ENCODE peak calls at places on chromosome 15, in six cellular contexts. U is HCT116, B is HepG2, V is GM12878, M is upper lobe of left lung, K is K562. A is an unnamed sample.

GRCh38 chr15:55633731-55634130 is 45.6 kb upstream of the PYGO1 start:
- ATAC-seq in U (no peak), B (no peak), V (no peak), M (no peak), K (no peak), A (no peak)

GRCh38 chr15:69609776-69610175 is 157.2 kb downstream of the RPLP1 start:
- ATAC-seq in U (no peak), B (no peak), V (no peak), M (no peak), K (no peak), A (no peak)

GRCh38 chr15:101288905-101289513 is 6.0 kb downstream of the SNRPA1 start:
- ATAC-seq in U (peak; percentile 63), B (peak; percentile 62), V (peak; percentile 48), M (peak; percentile 54), K (peak; percentile 72), A (no peak)

GRCh38 chr15:86595741-86596140 is 516.1 kb downstream of the AGBL1 start:
- ATAC-seq in U (no peak), B (no peak), V (no peak), M (no peak), K (no peak), A (no peak)

GRCh38 chr15:38154837-38155236 is 97.8 kb upstream of the SPRED1 start:
- ATAC-seq in U (no peak), B (no peak), V (no peak), M (no peak), K (no peak), A (no peak)

GRCh38 chr15:101258238-101259144 is 6.6 kb upstream of the CHSY1 start:
- ATAC-seq in U (peak; percentile 88), B (peak; percentile 68), V (peak; percentile 88), M (peak; percentile 89), K (peak; percentile 65), A (peak; percentile 45)

GRCh38 chr15:75313116-75313845 is 22.6 kb upstream of the COMMD4 start:
- ATAC-seq in U (no peak), B (no peak), V (no peak), M (no peak), K (no peak), A (no peak)

GRCh38 chr15:47820780-47821319 is 103.5 kb downstream of the SEMA6D start:
- ATAC-seq in U (no peak), B (no peak), V (no peak), M (peak; percentile 49), K (no peak), A (no peak)

GRCh38 chr15:96330064-96330449 is 443 bp upstream of the NR2F2 start:
- ATAC-seq in U (peak; percentile 55), B (peak; percentile 3), V (peak; percentile 7), M (peak; percentile 16), K (peak; percentile 33), A (peak; percentile 55)

GRCh38 chr15:69762373-69763148 is 309.9 kb downstream of the RPLP1 start:
- ATAC-seq in U (peak; percentile 73), B (no peak), V (no peak), M (no peak), K (peak; percentile 63), A (no peak)

GRCh38 chr15:70061696-70062270 is 35.9 kb downstream of the TLE3 start:
- ATAC-seq in U (no peak), B (no peak), V (no peak), M (no peak), K (no peak), A (no peak)

GRCh38 chr15:43406808-43407207 is 35.9 kb downstream of the TUBGCP4 start:
- ATAC-seq in U (no peak), B (no peak), V (no peak), M (no peak), K (no peak), A (no peak)

GRCh38 chr15:56353740-56354139 is 11.5 kb upstream of the TEX9 start:
- ATAC-seq in U (no peak), B (no peak), V (no peak), M (no peak), K (no peak), A (no peak)

GRCh38 chr15:69979783-69980182 is 117.9 kb downstream of the TLE3 start:
- ATAC-seq in U (no peak), B (no peak), V (peak; percentile 83), M (no peak), K (no peak), A (no peak)

GRCh38 chr15:73715417-73715816 is 31.2 kb downstream of the CD276 start:
- ATAC-seq in U (no peak), B (peak; percentile 59), V (no peak), M (no peak), K (no peak), A (no peak)

GRCh38 chr15:21267231-21267630 is 173.1 kb downstream of the POTEB3 start:
- ATAC-seq in U (no peak), B (no peak), V (no peak), M (no peak), K (no peak), A (no peak)

GRCh38 chr15:77012868-77013267 is 17.9 kb downstream of the PSTPIP1 start:
- ATAC-seq in U (no peak), B (no peak), V (no peak), M (no peak), K (no peak), A (no peak)

GRCh38 chr15:57334257-57334656 is 42.0 kb upstream of the CGNL1 start:
- ATAC-seq in U (peak; percentile 82), B (no peak), V (no peak), M (peak; percentile 43), K (peak; percentile 57), A (peak; percentile 34)

GRCh38 chr15:39124925-39125625 is 455.8 kb upstream of the THBS1 start:
- ATAC-seq in U (no peak), B (no peak), V (no peak), M (no peak), K (no peak), A (no peak)

GRCh38 chr15:87971076-87971475 is 285.5 kb downstream of the NTRK3 start:
- ATAC-seq in U (no peak), B (no peak), V (no peak), M (no peak), K (no peak), A (no peak)

GRCh38 chr15:49715213-49715612 is 94.4 kb downstream of the DTWD1 start:
- ATAC-seq in U (no peak), B (no peak), V (no peak), M (no peak), K (no peak), A (no peak)

GRCh38 chr15:99014803-99015676 is 7.4 kb upstream of the PGPEP1L start:
- ATAC-seq in U (peak; percentile 95), B (peak; percentile 98), V (peak; percentile 91), M (peak; percentile 84), K (peak; percentile 98), A (peak; percentile 89)

GRCh38 chr15:67409175-67409574 is 111.8 kb upstream of the C15orf61 start:
- ATAC-seq in U (no peak), B (no peak), V (no peak), M (no peak), K (peak; percentile 66), A (no peak)

GRCh38 chr15:74044267-74045110 is 37.9 kb downstream of the GOLGA6A start:
- ATAC-seq in U (no peak), B (no peak), V (no peak), M (peak; percentile 4), K (peak; percentile 21), A (peak; percentile 50)

GRCh38 chr15:74784854-74785715 is 3.2 kb downstream of the CSK start:
- ATAC-seq in U (no peak), B (no peak), V (no peak), M (no peak), K (no peak), A (no peak)

GRCh38 chr15:66027268-66027806 is 158.0 kb downstream of the RAB11A start:
- ATAC-seq in U (peak; percentile 78), B (no peak), V (no peak), M (no peak), K (no peak), A (no peak)

GRCh38 chr15:51121118-51121517 is 26.4 kb upstream of the TNFAIP8L3 start:
- ATAC-seq in U (peak; percentile 100), B (peak; percentile 58), V (no peak), M (peak; percentile 83), K (peak; percentile 86), A (peak; percentile 65)

GRCh38 chr15:57538822-57539221 is 52.9 kb upstream of the MYZAP start:
- ATAC-seq in U (no peak), B (no peak), V (no peak), M (no peak), K (no peak), A (no peak)

GRCh38 chr15:63210151-63211051 is 21.0 kb downstream of the RAB8B start:
- ATAC-seq in U (no peak), B (peak; percentile 78), V (peak; percentile 50), M (no peak), K (peak; percentile 8), A (no peak)

GRCh38 chr15:63218114-63218808 is 28.9 kb downstream of the RAB8B start:
- ATAC-seq in U (no peak), B (no peak), V (no peak), M (peak; percentile 87), K (peak; percentile 10), A (peak; percentile 76)

GRCh38 chr15:63211549-63211948 is 22.1 kb downstream of the RAB8B start:
- ATAC-seq in U (no peak), B (no peak), V (peak; percentile 11), M (no peak), K (no peak), A (no peak)

GRCh38 chr15:63212050-63212973 is 22.9 kb downstream of the RAB8B start:
- ATAC-seq in U (no peak), B (no peak), V (peak; percentile 70), M (peak; percentile 87), K (peak; percentile 63), A (peak; percentile 76)
- TF ChIP-seq POLR2AphosphoS5 in U (no peak), B (no peak), V (no peak), M (peak; percentile 28), K (no peak), A (no peak)

DNA sequence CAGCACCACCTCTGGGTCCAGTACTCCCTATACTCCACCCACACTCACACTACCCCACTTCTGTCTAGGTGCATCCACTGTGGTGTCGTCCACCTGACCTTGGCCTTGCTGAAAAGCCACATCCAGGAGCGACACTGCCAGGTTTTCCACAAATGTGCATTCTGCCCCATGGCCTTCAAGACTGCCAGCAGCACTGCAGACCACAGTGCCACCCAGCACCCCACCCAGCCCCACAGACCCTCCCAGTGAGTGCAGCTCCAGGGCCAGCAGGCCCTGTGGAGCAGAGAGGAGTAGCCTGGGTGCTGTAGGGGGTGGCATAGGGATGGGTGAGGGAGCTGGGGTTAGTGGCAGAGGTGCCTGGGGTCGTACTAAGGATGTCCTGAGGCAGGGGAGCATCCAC is 19.4 kb upstream of the ALPK3 start:
- ATAC-seq in U (no peak), B (no peak), V (no peak), M (no peak), K (no peak), A (no peak)
- TF ChIP-seq POLR2A in U (no peak), B (no peak), V (no peak), M (no peak), K (no peak), A (no peak)

GRCh38 chr15:44647036-44647435 is 16.4 kb downstream of the SPG11 start:
- ATAC-seq in U (no peak), B (no peak), V (no peak), M (no peak), K (no peak), A (no peak)
- H3K36me3 ChIP-seq in U (peaks cover 19% of the 10 kb centered on the region), B (peaks cover 34% of the 10 kb centered on the region), V (peaks cover 2% of the 10 kb centered on the region), M (peaks cover 25% of the 10 kb centered on the region), K (peaks cover 62% of the 10 kb centered on the region), A (no peaks in the 10 kb centered on the region)

DNA sequence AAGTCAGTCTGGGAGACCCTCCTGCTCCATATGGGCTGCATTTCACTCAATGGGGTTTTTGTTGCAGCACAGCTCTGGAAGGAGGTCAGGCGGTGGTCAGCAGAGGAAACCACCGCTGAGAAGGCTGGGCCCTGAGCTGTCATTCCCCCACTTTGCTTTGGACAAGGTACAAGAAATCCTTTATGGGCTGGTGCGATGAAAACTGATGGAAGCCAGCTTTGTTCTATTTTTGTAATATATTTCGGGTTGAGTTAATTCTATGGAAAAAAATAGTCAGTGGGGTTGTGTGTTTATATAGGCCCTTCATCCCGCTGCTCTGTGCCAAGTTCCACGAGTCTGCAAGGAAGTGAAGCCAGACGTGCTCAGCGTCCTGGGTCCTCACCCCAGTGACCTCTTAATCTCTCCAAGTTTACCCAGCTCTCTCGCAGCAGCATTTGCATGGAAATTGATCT is 157.2 kb upstream of the TMC3 start:
- ATAC-seq in U (no peak), B (no peak), V (no peak), M (no peak), K (no peak), A (no peak)
- TF ChIP-seq POLR2AphosphoS5 in U (no peak), B (no peak), V (no peak), M (no peak), K (no peak), A (no peak)

A was measured in gastroesophageal sphincter.